ENCODE peak calls at places on chromosomes 6 and 20, in four cellular contexts. One of them, this sample, is unnamed.

GRCh38 chr20:50528129-50528528 is 17.9 kb downstream of the PTPN1 start:
- DNase-seq in amygdala: no peak
- DNase-seq in posterior cingulate gyrus: no peak
- DNase-seq in AG20443: no peak
- DNase-seq in this sample: no peak

GRCh38 chr6:1821188-1822183 is 211.8 kb downstream of the FOXC1 start:
- DNase-seq in amygdala: no peak
- DNase-seq in posterior cingulate gyrus: no peak
- DNase-seq in AG20443: peak
- DNase-seq in this sample: no peak

GRCh38 chr6:44489912-44490604 is 102.6 kb downstream of the CDC5L start:
- DNase-seq in amygdala: no peak
- DNase-seq in posterior cingulate gyrus: peak
- DNase-seq in AG20443: peak
- DNase-seq in this sample: no peak

GRCh38 chr6:118307581-118307980 is 240.5 kb upstream of the PLN start:
- DNase-seq in amygdala: no peak
- DNase-seq in posterior cingulate gyrus: no peak
- DNase-seq in AG20443: no peak
- DNase-seq in this sample: peak

GRCh38 chr6:97064578-97064977 is 140.1 kb downstream of the KLHL32 start:
- DNase-seq in amygdala: no peak
- DNase-seq in posterior cingulate gyrus: no peak
- DNase-seq in AG20443: no peak
- DNase-seq in this sample: no peak

GRCh38 chr20:56453347-56453746 is 15.1 kb upstream of the RTF2 start:
- DNase-seq in amygdala: no peak
- DNase-seq in posterior cingulate gyrus: no peak
- DNase-seq in AG20443: no peak
- DNase-seq in this sample: no peak

GRCh38 chr6:168908887-168909286 is 344.8 kb downstream of the THBS2 start:
- DNase-seq in amygdala: no peak
- DNase-seq in posterior cingulate gyrus: no peak
- DNase-seq in AG20443: peak
- DNase-seq in this sample: no peak

GRCh38 chr6:143822584-143823024 is 20.5 kb upstream of the LTV1 start:
- DNase-seq in amygdala: no peak
- DNase-seq in posterior cingulate gyrus: no peak
- DNase-seq in AG20443: peak
- DNase-seq in this sample: no peak

GRCh38 chr6:25223421-25224052 is 55.6 kb upstream of the CARMIL1 start:
- DNase-seq in amygdala: peak
- DNase-seq in posterior cingulate gyrus: peak
- DNase-seq in AG20443: peak
- DNase-seq in this sample: peak

GRCh38 chr6:140032177-140032576 is 657.7 kb upstream of the CITED2 start:
- DNase-seq in amygdala: no peak
- DNase-seq in posterior cingulate gyrus: no peak
- DNase-seq in AG20443: no peak
- DNase-seq in this sample: no peak

GRCh38 chr6:37690964-37691735 is 6.5 kb downstream of the MDGA1 start:
- DNase-seq in amygdala: no peak
- DNase-seq in posterior cingulate gyrus: no peak
- DNase-seq in AG20443: peak
- DNase-seq in this sample: no peak